ENCODE peak calls at places on chromosomes 12 and 14, in five cellular contexts. One of them, this sample, is unnamed.

GRCh38 chr14:87772854-87773253 is 220.1 kb downstream of the GALC start:
- DNase-seq in renal cortical epithelial cell: no peak
- DNase-seq in NCI-H82: no peak
- DNase-seq in cardiac muscle cell: no peak
- DNase-seq in ELR: no peak
- DNase-seq in this sample: no peak

GRCh38 chr14:23357261-23357660 is 4.6 kb upstream of the SLC22A17 start:
- DNase-seq in renal cortical epithelial cell: no peak
- DNase-seq in NCI-H82: no peak
- DNase-seq in cardiac muscle cell: no peak
- DNase-seq in ELR: no peak
- DNase-seq in this sample: no peak

GRCh38 chr14:45083622-45083978 is 316 bp upstream of the PRPF39 start:
- DNase-seq in renal cortical epithelial cell: no peak
- DNase-seq in NCI-H82: no peak
- DNase-seq in cardiac muscle cell: no peak
- DNase-seq in ELR: no peak
- DNase-seq in this sample: no peak

GRCh38 chr12:125053821-125054220 is 11.4 kb upstream of the AACS start:
- DNase-seq in renal cortical epithelial cell: no peak
- DNase-seq in NCI-H82: no peak
- DNase-seq in cardiac muscle cell: no peak
- DNase-seq in ELR: no peak
- DNase-seq in this sample: no peak

GRCh38 chr12:119574255-119574654 is 19.3 kb upstream of the TMEM233 start:
- DNase-seq in renal cortical epithelial cell: no peak
- DNase-seq in NCI-H82: no peak
- DNase-seq in cardiac muscle cell: no peak
- DNase-seq in ELR: no peak
- DNase-seq in this sample: no peak

GRCh38 chr12:70154960-70155589 is 88.2 kb upstream of the CNOT2 start:
- DNase-seq in renal cortical epithelial cell: peak
- DNase-seq in NCI-H82: peak
- DNase-seq in cardiac muscle cell: peak
- DNase-seq in ELR: peak
- DNase-seq in this sample: no peak

GRCh38 chr12:109863961-109864712 is 16.2 kb downstream of the GLTP start:
- DNase-seq in renal cortical epithelial cell: peak
- DNase-seq in NCI-H82: no peak
- DNase-seq in cardiac muscle cell: no peak
- DNase-seq in ELR: peak
- DNase-seq in this sample: peak

GRCh38 chr12:132998742-132999141 is 12.6 kb downstream of the ZNF26 start:
- DNase-seq in renal cortical epithelial cell: peak
- DNase-seq in NCI-H82: no peak
- DNase-seq in cardiac muscle cell: no peak
- DNase-seq in ELR: no peak
- DNase-seq in this sample: no peak

GRCh38 chr14:62528296-62528695 is 517.0 kb downstream of the KCNH5 start:
- DNase-seq in renal cortical epithelial cell: no peak
- DNase-seq in NCI-H82: no peak
- DNase-seq in cardiac muscle cell: no peak
- DNase-seq in ELR: no peak
- DNase-seq in this sample: no peak

GRCh38 chr14:96698846-96699543 is 98.2 kb upstream of the VRK1 start:
- DNase-seq in renal cortical epithelial cell: no peak
- DNase-seq in NCI-H82: no peak
- DNase-seq in cardiac muscle cell: no peak
- DNase-seq in ELR: no peak
- DNase-seq in this sample: no peak

GRCh38 chr12:79521576-79521975 is 169.2 kb downstream of the PAWR start:
- DNase-seq in renal cortical epithelial cell: peak
- DNase-seq in NCI-H82: no peak
- DNase-seq in cardiac muscle cell: no peak
- DNase-seq in ELR: no peak
- DNase-seq in this sample: no peak

GRCh38 chr14:100778078-100778927 is 47.6 kb upstream of the MEG3 start:
- DNase-seq in renal cortical epithelial cell: no peak
- DNase-seq in NCI-H82: no peak
- DNase-seq in cardiac muscle cell: peak
- DNase-seq in ELR: no peak
- DNase-seq in this sample: no peak

GRCh38 chr14:59278111-59278510 is 89.6 kb downstream of the DAAM1 start:
- DNase-seq in renal cortical epithelial cell: peak
- DNase-seq in NCI-H82: no peak
- DNase-seq in cardiac muscle cell: no peak
- DNase-seq in ELR: peak
- DNase-seq in this sample: no peak

GRCh38 chr14:32883189-32883588 is 55.5 kb upstream of the NPAS3 start:
- DNase-seq in renal cortical epithelial cell: peak
- DNase-seq in NCI-H82: no peak
- DNase-seq in cardiac muscle cell: no peak
- DNase-seq in ELR: no peak
- DNase-seq in this sample: no peak

GRCh38 chr12:90690120-90690519 is 264.9 kb downstream of the CCER1 start:
- DNase-seq in renal cortical epithelial cell: no peak
- DNase-seq in NCI-H82: no peak
- DNase-seq in cardiac muscle cell: no peak
- DNase-seq in ELR: no peak
- DNase-seq in this sample: no peak

GRCh38 chr12:9961901-9962300 is 9.3 kb upstream of the CLEC12A start:
- DNase-seq in renal cortical epithelial cell: no peak
- DNase-seq in NCI-H82: no peak
- DNase-seq in cardiac muscle cell: no peak
- DNase-seq in ELR: no peak
- DNase-seq in this sample: no peak

GRCh38 chr12:89932950-89933349 is 224.3 kb upstream of the ATP2B1 start:
- DNase-seq in renal cortical epithelial cell: peak
- DNase-seq in NCI-H82: no peak
- DNase-seq in cardiac muscle cell: no peak
- DNase-seq in ELR: no peak
- DNase-seq in this sample: no peak

GRCh38 chr12:122852336-122853275 is 17.3 kb downstream of the HIP1R start:
- DNase-seq in renal cortical epithelial cell: no peak
- DNase-seq in NCI-H82: no peak
- DNase-seq in cardiac muscle cell: peak
- DNase-seq in ELR: no peak
- DNase-seq in this sample: no peak

GRCh38 chr12:7642876-7643309 is 22.8 kb downstream of the APOBEC1 start:
- DNase-seq in renal cortical epithelial cell: no peak
- DNase-seq in NCI-H82: peak
- DNase-seq in cardiac muscle cell: no peak
- DNase-seq in ELR: peak
- DNase-seq in this sample: no peak

GRCh38 chr12:11689591-11690158 is 40.2 kb downstream of the ETV6 start:
- DNase-seq in renal cortical epithelial cell: no peak
- DNase-seq in NCI-H82: peak
- DNase-seq in cardiac muscle cell: no peak
- DNase-seq in ELR: no peak
- DNase-seq in this sample: no peak

GRCh38 chr12:54413284-54414190 is 5.5 kb downstream of the ITGA5 start:
- DNase-seq in renal cortical epithelial cell: no peak
- DNase-seq in NCI-H82: no peak
- DNase-seq in cardiac muscle cell: no peak
- DNase-seq in ELR: peak
- DNase-seq in this sample: no peak

GRCh38 chr12:6779667-6780459 is 7.5 kb downstream of the LAG3 start:
- DNase-seq in renal cortical epithelial cell: no peak
- DNase-seq in NCI-H82: no peak
- DNase-seq in cardiac muscle cell: no peak
- DNase-seq in ELR: no peak
- DNase-seq in this sample: no peak

GRCh38 chr14:102659797-102660196 is 67.3 kb downstream of the RCOR1 start:
- DNase-seq in renal cortical epithelial cell: peak
- DNase-seq in NCI-H82: no peak
- DNase-seq in cardiac muscle cell: no peak
- DNase-seq in ELR: peak
- DNase-seq in this sample: no peak

GRCh38 chr12:56529656-56530055 is 8.0 kb downstream of the RBMS2 start:
- DNase-seq in renal cortical epithelial cell: no peak
- DNase-seq in NCI-H82: no peak
- DNase-seq in cardiac muscle cell: no peak
- DNase-seq in ELR: no peak
- DNase-seq in this sample: no peak

GRCh38 chr14:81265641-81266169 is 44.9 kb upstream of the GTF2A1 start:
- DNase-seq in renal cortical epithelial cell: no peak
- DNase-seq in NCI-H82: peak
- DNase-seq in cardiac muscle cell: no peak
- DNase-seq in ELR: no peak
- DNase-seq in this sample: no peak

GRCh38 chr14:70735043-70735442 is 74.3 kb downstream of the MAP3K9 start:
- DNase-seq in renal cortical epithelial cell: no peak
- DNase-seq in NCI-H82: peak
- DNase-seq in cardiac muscle cell: peak
- DNase-seq in ELR: no peak
- DNase-seq in this sample: no peak

GRCh38 chr12:92134638-92135274 is 10.9 kb downstream of the BTG1 start:
- DNase-seq in renal cortical epithelial cell: peak
- DNase-seq in NCI-H82: no peak
- DNase-seq in cardiac muscle cell: no peak
- DNase-seq in ELR: peak
- DNase-seq in this sample: no peak

GRCh38 chr12:45458238-45458637 is 242.3 kb downstream of the ANO6 start:
- DNase-seq in renal cortical epithelial cell: no peak
- DNase-seq in NCI-H82: no peak
- DNase-seq in cardiac muscle cell: no peak
- DNase-seq in ELR: no peak
- DNase-seq in this sample: no peak

GRCh38 chr14:49623941-49624806 is 3.6 kb downstream of the MGAT2 start:
- DNase-seq in renal cortical epithelial cell: peak
- DNase-seq in NCI-H82: no peak
- DNase-seq in cardiac muscle cell: no peak
- DNase-seq in ELR: peak
- DNase-seq in this sample: no peak

GRCh38 chr14:100440207-100440631 is 117.1 kb downstream of the SLC25A47 start:
- DNase-seq in renal cortical epithelial cell: peak
- DNase-seq in NCI-H82: peak
- DNase-seq in cardiac muscle cell: peak
- DNase-seq in ELR: peak
- DNase-seq in this sample: peak

GRCh38 chr12:30694971-30695326 is 720 bp downstream of the IPO8 start:
- DNase-seq in renal cortical epithelial cell: peak
- DNase-seq in NCI-H82: peak
- DNase-seq in cardiac muscle cell: peak
- DNase-seq in ELR: peak
- DNase-seq in this sample: peak

GRCh38 chr14:33738481-33738880 is 212.4 kb downstream of the EGLN3 start:
- DNase-seq in renal cortical epithelial cell: no peak
- DNase-seq in NCI-H82: no peak
- DNase-seq in cardiac muscle cell: no peak
- DNase-seq in ELR: peak
- DNase-seq in this sample: no peak

GRCh38 chr12:124621296-124621660 is 53.9 kb upstream of the NCOR2 start:
- DNase-seq in renal cortical epithelial cell: peak
- DNase-seq in NCI-H82: no peak
- DNase-seq in cardiac muscle cell: no peak
- DNase-seq in ELR: no peak
- DNase-seq in this sample: peak

GRCh38 chr12:40107098-40107802 is 1.4 kb upstream of the SLC2A13 start:
- DNase-seq in renal cortical epithelial cell: peak
- DNase-seq in NCI-H82: peak
- DNase-seq in cardiac muscle cell: peak
- DNase-seq in ELR: peak
- DNase-seq in this sample: peak

GRCh38 chr14:59337151-59337611 is 128.0 kb downstream of the GPR135 start:
- DNase-seq in renal cortical epithelial cell: peak
- DNase-seq in NCI-H82: no peak
- DNase-seq in cardiac muscle cell: no peak
- DNase-seq in ELR: no peak
- DNase-seq in this sample: peak

GRCh38 chr12:20212658-20213387 is 155.5 kb upstream of the PDE3A start:
- DNase-seq in renal cortical epithelial cell: peak
- DNase-seq in NCI-H82: peak
- DNase-seq in cardiac muscle cell: peak
- DNase-seq in ELR: peak
- DNase-seq in this sample: peak

GRCh38 chr14:47539065-47539464 is 136.3 kb downstream of the MDGA2 start:
- DNase-seq in renal cortical epithelial cell: peak
- DNase-seq in NCI-H82: peak
- DNase-seq in cardiac muscle cell: peak
- DNase-seq in ELR: no peak
- DNase-seq in this sample: no peak

This sample was measured in pancreas.